ENCODE peak calls at places on chromosomes 5 and 9, in seven cellular contexts. R is neuronal stem cell, W is mesendoderm, N is H1, I is IMR-90, P is mesenchymal stem cell, O is H9. T is an unnamed sample.

GRCh38 chr5:1244976-1245375 is 19.8 kb downstream of the SLC6A18 start:
- DNase-seq in R (no peak), N (no peak), O (no peak), P (no peak), W (no peak), I (no peak), T (no peak)

GRCh38 chr9:114384836-114385411 is 2.9 kb downstream of the AKNA start:
- DNase-seq in W (no peak), P (no peak), O (no peak), R (no peak), I (no peak), N (no peak), T (peak)

GRCh38 chr9:17578911-17579793 is at the start of gene SH3GL2:
- DNase-seq in W (peak), P (peak), R (peak), I (peak), N (peak), O (peak), T (no peak)

GRCh38 chr5:39211773-39212172 is 7.6 kb downstream of the FYB1 start:
- DNase-seq in P (no peak), R (no peak), W (no peak), I (no peak), N (no peak), O (no peak), T (no peak)

GRCh38 chr9:97411789-97412627 is at the start of gene TDRD7:
- DNase-seq in P (peak), N (no peak), I (peak), W (peak), R (peak), O (peak), T (peak)

GRCh38 chr5:65356274-65356673 is 125.4 kb downstream of the ADAMTS6 start:
- DNase-seq in I (no peak), P (no peak), N (no peak), R (no peak), O (no peak), W (no peak), T (peak)

GRCh38 chr5:54804086-54804485 is 181.3 kb downstream of the ESM1 start:
- DNase-seq in I (no peak), W (no peak), N (no peak), O (no peak), R (no peak), P (no peak), T (no peak)

GRCh38 chr5:10151656-10152055 is 98.0 kb downstream of the ATPSCKMT start:
- DNase-seq in R (no peak), N (no peak), W (no peak), I (peak), O (no peak), P (no peak), T (no peak)

GRCh38 chr9:100455470-100455869 is 17.5 kb upstream of the TMEFF1 start:
- DNase-seq in N (no peak), P (no peak), W (no peak), O (no peak), I (peak), R (no peak), T (no peak)

GRCh38 chr9:114889802-114890224 is 40.6 kb downstream of the TNFSF8 start:
- DNase-seq in R (no peak), W (no peak), N (no peak), P (peak), O (no peak), I (no peak), T (no peak)

GRCh38 chr9:89642789-89643188 is 38.0 kb downstream of the GADD45G start:
- DNase-seq in P (no peak), I (no peak), R (no peak), O (no peak), N (no peak), W (peak), T (peak)

GRCh38 chr5:59583810-59584562 is 309.5 kb downstream of the PDE4D start:
- DNase-seq in N (no peak), P (no peak), I (no peak), W (no peak), O (no peak), R (no peak), T (no peak)

GRCh38 chr9:81822967-81823366 is 105.3 kb upstream of the SPATA31D4 start:
- DNase-seq in N (no peak), O (no peak), P (no peak), I (no peak), R (no peak), W (no peak), T (no peak)

GRCh38 chr5:12526113-12526512 is 621.9 kb upstream of the CTNND2 start:
- DNase-seq in W (no peak), N (no peak), R (no peak), P (no peak), O (no peak), I (no peak), T (peak)

GRCh38 chr9:114283551-114284111 is 39.3 kb upstream of the ORM1 start:
- DNase-seq in N (no peak), W (no peak), O (peak), R (no peak), I (no peak), P (no peak), T (no peak)

GRCh38 chr5:123035320-123035949 is 1.1 kb downstream of the PPIC start:
- DNase-seq in I (peak), P (peak), O (peak), W (peak), N (peak), R (peak), T (peak)

GRCh38 chr9:97938081-97938644 is at the start of gene HEMGN:
- DNase-seq in W (no peak), P (no peak), I (no peak), N (no peak), O (no peak), R (no peak), T (no peak)

GRCh38 chr5:104998169-104998568 is 1435.6 kb upstream of the NUDT12 start:
- DNase-seq in O (no peak), I (no peak), W (no peak), P (no peak), R (no peak), N (no peak), T (no peak)

GRCh38 chr5:113489299-113489698 is 1.0 kb upstream of the MCC start:
- DNase-seq in I (peak), O (no peak), P (peak), N (no peak), R (no peak), W (no peak), T (peak)

GRCh38 chr9:73231203-73231602 is 79.5 kb downstream of the ANXA1 start:
- DNase-seq in N (no peak), O (no peak), R (no peak), W (no peak), P (no peak), I (no peak), T (no peak)
- H2BK5ac ChIP-seq in N (no peak), O (no peak), R (no peak), W (no peak), P (no peak), I (no peak), T (no peak)

GRCh38 chr5:139783436-139783955 is 12.1 kb upstream of the PSD2 start:
- DNase-seq in N (no peak), P (no peak), W (no peak), I (peak), O (no peak), R (no peak), T (no peak)

GRCh38 chr5:139787568-139788293 is 7.9 kb upstream of the PSD2 start:
- DNase-seq in O (peak), N (no peak), W (peak), P (peak), R (peak), I (peak), T (peak)

GRCh38 chr5:139787257-139787567 is 8.4 kb upstream of the PSD2 start:
- DNase-seq in O (no peak), N (no peak), P (no peak), R (no peak), W (no peak), I (no peak), T (no peak)

GRCh38 chr5:139788294-139788875 is 7.2 kb upstream of the PSD2 start:
- DNase-seq in N (no peak), O (peak), I (no peak), W (no peak), P (no peak), R (peak), T (no peak)

GRCh38 chr5:139784488-139784887 is 11.1 kb upstream of the PSD2 start:
- DNase-seq in W (no peak), P (no peak), O (no peak), I (no peak), N (no peak), R (no peak), T (no peak)
- H2BK5ac ChIP-seq in W (no peak), P (peak), O (no peak), I (no peak), N (no peak), R (no peak), T (no peak)

GRCh38 chr5:33556330-33557328 is 115.9 kb downstream of the TARS1 start:
- DNase-seq in O (no peak), P (no peak), N (no peak), W (no peak), I (no peak), R (no peak), T (peak)
- H2BK5ac ChIP-seq in O (no peak), P (no peak), N (no peak), W (no peak), I (no peak), R (no peak), T (no peak)

GRCh38 chr5:132785355-132785754 is 8.3 kb upstream of the SEPTIN8 start:
- DNase-seq in I (peak), W (no peak), O (no peak), P (no peak), R (no peak), N (no peak), T (no peak)
- H2BK5ac ChIP-seq in I (no peak), W (no peak), O (no peak), P (no peak), R (no peak), N (no peak), T (peak)

DNA sequence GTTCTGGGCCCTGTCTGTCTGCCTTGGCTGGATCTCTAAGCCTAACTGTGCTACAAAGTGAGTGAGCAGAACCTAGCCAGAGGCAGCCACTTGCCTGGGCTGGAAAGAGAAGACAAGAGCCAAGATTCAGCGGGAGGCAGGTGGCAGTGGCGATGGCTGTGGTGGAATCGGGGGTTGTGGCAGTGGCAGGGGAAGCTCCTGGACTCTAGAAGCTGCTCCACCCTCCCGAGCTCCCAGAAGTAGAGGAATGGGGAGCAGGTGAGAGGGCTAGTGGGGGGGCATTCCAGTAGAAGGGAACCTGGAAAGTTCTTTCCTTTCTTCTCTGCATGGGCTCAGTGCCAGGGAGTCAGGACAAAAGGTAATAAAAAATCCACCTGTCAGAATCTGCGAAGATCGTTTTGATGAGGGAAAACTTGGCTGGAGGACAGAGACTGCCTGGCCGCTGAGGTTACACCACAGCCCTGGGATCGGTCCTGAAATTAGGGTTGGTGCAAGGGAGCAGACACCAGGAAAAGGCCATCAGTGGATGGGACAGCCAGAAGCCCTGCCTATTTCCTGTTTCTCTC is 1.7 kb downstream of the CRAT start:
- DNase-seq in I (no peak), N (no peak), O (no peak), W (no peak), R (no peak), P (no peak), T (no peak)
- H2BK5ac ChIP-seq in I (no peak), N (no peak), O (no peak), W (no peak), R (no peak), P (no peak), T (no peak)

GRCh38 chr5:57550132-57550531 is 67.5 kb upstream of the ACTBL2 start:
- DNase-seq in I (no peak), R (no peak), O (peak), N (no peak), P (no peak), W (peak), T (no peak)
- H2BK5ac ChIP-seq in I (no peak), R (no peak), O (no peak), N (no peak), P (no peak), W (no peak), T (no peak)

GRCh38 chr5:2278825-2279224 is 396.1 kb upstream of the IRX4 start:
- DNase-seq in N (no peak), W (no peak), O (no peak), R (no peak), I (no peak), P (no peak), T (no peak)

GRCh38 chr5:2281446-2281845 is 398.7 kb upstream of the IRX4 start:
- DNase-seq in W (no peak), I (no peak), P (no peak), R (no peak), N (no peak), O (no peak), T (no peak)

GRCh38 chr5:2277886-2278285 is 395.2 kb upstream of the IRX4 start:
- DNase-seq in P (no peak), O (no peak), W (no peak), I (no peak), R (no peak), N (no peak), T (no peak)

GRCh38 chr5:2282034-2282690 is 399.4 kb upstream of the IRX4 start:
- DNase-seq in R (no peak), W (no peak), N (no peak), P (no peak), I (no peak), O (no peak), T (no peak)

DNA sequence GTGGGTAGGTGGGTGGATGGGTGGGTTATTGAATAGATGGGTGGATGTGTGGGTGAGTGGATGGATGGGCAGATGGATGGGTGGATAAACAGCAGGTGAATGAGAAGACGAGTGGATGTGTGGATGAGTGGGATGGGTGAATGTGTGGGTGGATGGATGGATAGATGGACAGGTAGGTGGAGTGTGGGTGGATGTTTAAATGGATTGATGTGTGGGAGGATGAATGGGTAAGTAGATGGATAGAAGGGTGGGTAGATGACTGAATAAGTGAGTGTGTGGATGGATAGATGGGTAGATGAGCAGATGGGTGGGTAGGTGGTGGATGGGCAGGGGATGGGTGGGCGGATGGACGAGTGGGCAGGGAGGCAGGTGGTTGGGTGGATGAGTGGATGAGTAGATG is 397.6 kb upstream of the IRX4 start:
- DNase-seq in P (no peak), N (no peak), O (no peak), R (no peak), I (no peak), W (no peak), T (no peak)
- H2BK5ac ChIP-seq in P (no peak), N (no peak), O (no peak), R (no peak), I (no peak), W (no peak), T (no peak)

DNA sequence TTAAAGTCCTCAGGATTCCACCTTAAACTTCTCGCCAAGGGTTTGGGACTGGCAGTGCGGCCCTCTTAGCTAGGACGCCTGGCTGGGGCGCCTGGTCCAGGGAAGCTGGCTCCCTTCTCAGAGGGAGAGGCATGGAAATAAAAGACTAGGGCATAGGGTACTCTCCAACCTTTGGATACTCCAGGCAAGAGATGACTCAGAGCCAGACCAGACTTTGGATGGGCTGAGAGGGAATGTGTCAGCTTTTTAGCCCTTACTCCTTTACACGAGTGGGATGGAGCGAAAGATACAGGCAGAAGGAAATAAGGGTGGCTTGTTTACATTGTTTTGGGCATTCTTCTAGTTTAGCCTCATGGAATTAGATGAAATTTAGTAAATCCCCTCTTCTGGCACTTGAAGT is 48.2 kb downstream of the IL31RA start:
- DNase-seq in R (no peak), N (no peak), I (peak), W (no peak), O (no peak), P (peak), T (peak)
- H2BK5ac ChIP-seq in R (no peak), N (no peak), I (no peak), W (no peak), O (no peak), P (no peak), T (no peak)

GRCh38 chr9:110672873-110673508 is 4.4 kb downstream of the MUSK start:
- DNase-seq in P (peak), O (no peak), W (no peak), N (no peak), I (no peak), R (no peak), T (no peak)

GRCh38 chr9:110669439-110669838 is 848 bp downstream of the MUSK start:
- DNase-seq in N (no peak), R (no peak), I (no peak), W (no peak), P (peak), O (no peak), T (peak)

GRCh38 chr9:110668528-110669167 is at the start of gene MUSK:
- DNase-seq in R (no peak), N (no peak), P (peak), O (no peak), W (no peak), I (peak), T (no peak)

GRCh38 chr9:110671849-110672248 is 3.3 kb downstream of the MUSK start:
- DNase-seq in N (no peak), O (no peak), P (no peak), R (no peak), I (no peak), W (no peak), T (no peak)
- H2BK5ac ChIP-seq in N (no peak), O (no peak), P (no peak), R (no peak), I (no peak), W (no peak), T (no peak)

T was measured in trophoblast cell.